ENCODE peak calls at places on chromosomes 2 and 18, in eight cellular contexts. L is GM06990; W is activated T-helper 1 cell treated with anti-CD3 and anti-CD28 coated beads, Interleukin-2, amount 50 U/mL, for 16 hours; M is glomerular endothelial cell; G is ELR; N is MCF 10A; H is left lobe of liver; F is naive thymus-derived CD8-positive, alpha-beta T cell. X is an unnamed sample.
A peak's percentile ranks its signal among the peaks of the same experiment; 100 is the strongest.

GRCh38 chr2:201144101-201145051 is 28.4 kb downstream of the CFLAR start:
- DNase-seq in L (no peak), W (no peak), M (no peak), G (no peak), N (no peak), H (no peak), F (no peak), X (no peak)

GRCh38 chr2:96452054-96452453 is 53.1 kb downstream of the NEURL3 start:
- DNase-seq in L (no peak), W (no peak), M (no peak), G (no peak), N (no peak), H (no peak), F (no peak), X (no peak)

GRCh38 chr2:38655441-38655840 is 10.5 kb upstream of the GALM start:
- DNase-seq in L (no peak), W (no peak), M (no peak), G (no peak), N (no peak), H (no peak), F (no peak), X (no peak)

GRCh38 chr2:191382801-191383200 is 137.6 kb downstream of the MYO1B start:
- DNase-seq in L (no peak), W (no peak), M (no peak), G (peak; percentile 71), N (peak; percentile 86), H (peak; percentile 77), F (no peak), X (no peak)

GRCh38 chr2:202036601-202037037 is 3.0 kb downstream of the FZD7 start:
- DNase-seq in L (no peak), W (no peak), M (no peak), G (peak; percentile 51), N (no peak), H (no peak), F (no peak), X (no peak)

GRCh38 chr2:139963863-139964355 is 1183.7 kb upstream of the NXPH2 start:
- DNase-seq in L (no peak), W (no peak), M (no peak), G (peak; percentile 34), N (no peak), H (no peak), F (no peak), X (no peak)

GRCh38 chr18:62539284-62540168 is 16.7 kb downstream of the ZCCHC2 start:
- DNase-seq in L (no peak), W (no peak), M (no peak), G (no peak), N (no peak), H (no peak), F (no peak), X (no peak)

GRCh38 chr2:185578293-185578692 is 160.3 kb upstream of the FSIP2 start:
- DNase-seq in L (no peak), W (no peak), M (no peak), G (no peak), N (no peak), H (no peak), F (no peak), X (no peak)

GRCh38 chr2:151609705-151610104 is 124.6 kb downstream of the NEB start:
- DNase-seq in L (no peak), W (no peak), M (no peak), G (no peak), N (no peak), H (no peak), F (no peak), X (no peak)

GRCh38 chr18:8809514-8809913 is 104.2 kb downstream of the MTCL1 start:
- DNase-seq in L (no peak), W (no peak), M (no peak), G (no peak), N (no peak), H (no peak), F (no peak), X (no peak)

GRCh38 chr18:48893559-48894265 is 57.1 kb downstream of the SMAD7 start:
- DNase-seq in L (no peak), W (no peak), M (no peak), G (no peak), N (no peak), H (peak; percentile 74), F (no peak), X (no peak)

GRCh38 chr2:84939426-84940087 is 31.4 kb upstream of the KCMF1 start:
- DNase-seq in L (peak; percentile 89), W (peak; percentile 59), M (no peak), G (no peak), N (no peak), H (no peak), F (peak; percentile 57), X (peak; percentile 95)

GRCh38 chr2:107932986-107933385 is 53.3 kb upstream of the SLC5A7 start:
- DNase-seq in L (no peak), W (no peak), M (no peak), G (peak; percentile 43), N (peak; percentile 15), H (no peak), F (no peak), X (no peak)

GRCh38 chr2:1649103-1649870 is 95.0 kb downstream of the PXDN start:
- DNase-seq in L (no peak), W (no peak), M (no peak), G (no peak), N (no peak), H (no peak), F (no peak), X (no peak)

GRCh38 chr2:156341482-156342251 is 9.1 kb upstream of the NR4A2 start:
- DNase-seq in L (peak; percentile 92), W (peak; percentile 77), M (no peak), G (peak; percentile 95), N (peak; percentile 98), H (peak; percentile 88), F (peak; percentile 87), X (peak; percentile 96)

GRCh38 chr2:145687445-145688104 is 1167.7 kb upstream of the ZEB2 start:
- DNase-seq in L (no peak), W (no peak), M (no peak), G (no peak), N (no peak), H (no peak), F (no peak), X (no peak)

GRCh38 chr2:160334028-160334729 is 134.1 kb upstream of the ITGB6 start:
- DNase-seq in L (no peak), W (no peak), M (peak; percentile 57), G (peak; percentile 56), N (peak; percentile 76), H (no peak), F (no peak), X (no peak)

GRCh38 chr2:127591221-127591923 is 54.6 kb upstream of the GPR17 start:
- DNase-seq in L (peak; percentile 51), W (peak; percentile 19), M (peak; percentile 7), G (peak; percentile 76), N (peak; percentile 59), H (peak; percentile 69), F (peak; percentile 51), X (peak; percentile 89)

X was measured in activated CD4-positive, alpha-beta T cell treated with anti-CD3 and anti-CD28 coated beads, Interleukin-2, amount 10 ng/mL, durations not matched to agents 24 days and 14 days.